ENCODE peak calls at places on chromosomes 3 and 15, in eight cellular contexts. F is lower lobe of right lung, N is glomerular endothelial cell, D is HTR-8/SVneo, P is C1 segment of cervical spinal cord, Y is A549, A is NCI-H1105 treated with DMSO at 0.1 percent for 48 hours, L is EH. Q is an unnamed sample.
A peak's percentile ranks its signal among the peaks of the same experiment; 100 is the strongest.

GRCh38 chr3:97102641-97103040 is 288.2 kb downstream of the EPHA6 start:
- DNase-seq in A (no peak), F (no peak), Y (no peak), N (no peak), L (no peak), P (no peak), D (no peak), Q (no peak)

GRCh38 chr15:60421544-60421943 is 23.8 kb upstream of the ANXA2 start:
- DNase-seq in L (peak; percentile 89), A (no peak), D (no peak), Y (peak; percentile 39), N (no peak), F (no peak), P (no peak), Q (no peak)

GRCh38 chr3:57150097-57150496 is 15.1 kb downstream of the IL17RD start:
- DNase-seq in F (no peak), D (no peak), A (peak; percentile 49), N (no peak), Y (no peak), P (peak; percentile 3), L (no peak), Q (no peak)

GRCh38 chr3:133089906-133090305 is 51.7 kb downstream of the TMEM108 start:
- DNase-seq in Y (no peak), D (no peak), A (no peak), P (no peak), L (no peak), F (no peak), N (no peak), Q (no peak)

GRCh38 chr3:153257673-153258351 is 95.8 kb downstream of the RAP2B start:
- DNase-seq in A (no peak), F (no peak), N (no peak), Y (peak; percentile 9), P (no peak), D (no peak), L (peak; percentile 67), Q (peak; percentile 23)

GRCh38 chr15:33735637-33736247 is 232.6 kb upstream of the CHRM5 start:
- DNase-seq in P (no peak), N (no peak), Y (peak; percentile 58), F (no peak), A (peak; percentile 19), L (peak; percentile 37), D (peak; percentile 20), Q (peak; percentile 66)

GRCh38 chr3:57227204-57227929 is at the start of gene APPL1:
- DNase-seq in L (peak; percentile 90), F (peak; percentile 95), Y (peak; percentile 87), P (peak; percentile 92), D (peak; percentile 97), A (peak; percentile 73), N (peak; percentile 51), Q (peak; percentile 82)

GRCh38 chr3:13452490-13453335 is 27.4 kb upstream of the HDAC11 start:
- DNase-seq in D (peak; percentile 52), A (no peak), L (peak; percentile 71), P (peak; percentile 33), Y (peak; percentile 66), N (peak; percentile 27), F (no peak), Q (peak; percentile 66)

GRCh38 chr3:15272431-15273196 is 59.8 kb downstream of the SH3BP5 start:
- DNase-seq in A (no peak), Y (no peak), P (no peak), F (no peak), D (no peak), N (no peak), L (no peak), Q (no peak)

GRCh38 chr3:34421762-34422161 is 623.3 kb downstream of the PDCD6IP start:
- DNase-seq in Y (no peak), A (no peak), L (no peak), N (no peak), D (no peak), F (no peak), P (no peak), Q (no peak)

GRCh38 chr15:25800761-25801515 is 62.2 kb downstream of the ATP10A start:
- DNase-seq in N (no peak), F (no peak), Y (no peak), L (no peak), P (no peak), A (no peak), D (no peak), Q (no peak)

GRCh38 chr3:175956964-175957363 is 1097.8 kb downstream of the NAALADL2 start:
- DNase-seq in L (peak; percentile 45), N (no peak), Y (no peak), F (no peak), D (no peak), P (no peak), A (no peak), Q (peak; percentile 72)

GRCh38 chr15:89409993-89410767 is 75.6 kb upstream of the POLG start:
- DNase-seq in N (no peak), P (no peak), A (no peak), F (no peak), L (no peak), Y (no peak), D (no peak), Q (no peak)

GRCh38 chr3:72665701-72666443 is 182.4 kb downstream of the SHQ1 start:
- DNase-seq in F (no peak), A (no peak), D (no peak), Y (peak; percentile 35), N (peak; percentile 9), L (peak; percentile 29), P (no peak), Q (peak; percentile 38)

GRCh38 chr15:41501191-41501917 is 7.7 kb downstream of the ITPKA start:
- DNase-seq in F (no peak), L (no peak), P (no peak), D (no peak), A (no peak), N (no peak), Y (no peak), Q (no peak)

GRCh38 chr3:48141225-48142137 is 46.7 kb downstream of the CDC25A start:
- DNase-seq in L (no peak), F (no peak), P (no peak), D (no peak), Y (no peak), N (no peak), A (no peak), Q (no peak)

GRCh38 chr3:97662808-97663207 is 101.8 kb upstream of the ARL6 start:
- DNase-seq in Y (no peak), F (no peak), N (no peak), P (no peak), L (no peak), D (no peak), A (no peak), Q (no peak)

GRCh38 chr3:30314757-30315156 is 291.6 kb upstream of the TGFBR2 start:
- DNase-seq in D (no peak), N (no peak), Y (no peak), A (no peak), L (no peak), P (no peak), F (no peak), Q (no peak)

GRCh38 chr3:71152892-71153265 is 430.6 kb downstream of the FOXP1 start:
- DNase-seq in A (no peak), D (no peak), L (no peak), P (no peak), F (no peak), N (no peak), Y (no peak), Q (peak; percentile 69)

GRCh38 chr3:179961081-179962078 is 75.4 kb downstream of the PEX5L start:
- DNase-seq in A (peak; percentile 97), Y (no peak), F (no peak), L (no peak), D (no peak), P (no peak), N (no peak), Q (no peak)

GRCh38 chr3:147008886-147009285 is 397.5 kb downstream of the ZIC4 start:
- DNase-seq in L (peak; percentile 64), P (no peak), F (no peak), A (no peak), D (no peak), N (no peak), Y (no peak), Q (no peak)

GRCh38 chr15:25535866-25536265 is 97.0 kb upstream of the UBE3A start:
- DNase-seq in N (no peak), D (no peak), L (no peak), A (no peak), P (no peak), Y (no peak), F (no peak), Q (no peak)

GRCh38 chr3:16448691-16449090 is 64.8 kb downstream of the RFTN1 start:
- DNase-seq in A (no peak), F (no peak), N (no peak), L (peak; percentile 99), D (peak; percentile 59), Y (peak; percentile 46), P (no peak), Q (no peak)

GRCh38 chr3:138914870-138915502 is 32.0 kb downstream of the FOXL2 start:
- DNase-seq in P (no peak), Y (peak; percentile 50), D (peak; percentile 45), N (peak; percentile 56), A (no peak), L (peak; percentile 76), F (no peak), Q (peak; percentile 87)

GRCh38 chr15:77713281-77713680 is 80.6 kb upstream of the LINGO1 start:
- DNase-seq in A (no peak), F (no peak), L (no peak), P (no peak), N (no peak), D (no peak), Y (no peak), Q (no peak)

GRCh38 chr3:107994181-107994580 is 96.7 kb downstream of the CD47 start:
- DNase-seq in Y (no peak), N (no peak), A (no peak), D (no peak), P (no peak), L (no peak), F (no peak), Q (no peak)